ENCODE peak calls at places on chromosomes 7 and 10, in five cellular contexts. One of them, this sample, is unnamed.

GRCh38 chr7:53422291-53422690 is 386.9 kb downstream of the POM121L12 start:
- DNase-seq in mesenchymal stem cell: no peak
- DNase-seq in H9: no peak
- DNase-seq in neuronal stem cell: no peak
- DNase-seq in trophoblast cell: no peak
- DNase-seq in this sample: no peak

GRCh38 chr7:4706384-4707032 is 24.4 kb downstream of the FOXK1 start:
- DNase-seq in mesenchymal stem cell: peak
- DNase-seq in H9: peak
- DNase-seq in neuronal stem cell: no peak
- DNase-seq in trophoblast cell: peak
- DNase-seq in this sample: peak

GRCh38 chr10:32459072-32459703 is 13.2 kb downstream of the CCDC7 start:
- DNase-seq in mesenchymal stem cell: no peak
- DNase-seq in H9: no peak
- DNase-seq in neuronal stem cell: no peak
- DNase-seq in trophoblast cell: no peak
- DNase-seq in this sample: no peak

GRCh38 chr7:85130702-85131101 is 56.2 kb downstream of the SEMA3D start:
- DNase-seq in mesenchymal stem cell: no peak
- DNase-seq in H9: no peak
- DNase-seq in neuronal stem cell: no peak
- DNase-seq in trophoblast cell: no peak
- DNase-seq in this sample: no peak

GRCh38 chr7:25945608-25946007 is 206.4 kb upstream of the NFE2L3 start:
- DNase-seq in mesenchymal stem cell: no peak
- DNase-seq in H9: no peak
- DNase-seq in neuronal stem cell: no peak
- DNase-seq in trophoblast cell: no peak
- DNase-seq in this sample: no peak

GRCh38 chr10:98378722-98379121 is 36.3 kb downstream of the PYROXD2 start:
- DNase-seq in mesenchymal stem cell: peak
- DNase-seq in H9: no peak
- DNase-seq in neuronal stem cell: no peak
- DNase-seq in trophoblast cell: no peak
- DNase-seq in this sample: no peak

GRCh38 chr7:59986-60675 is 132.2 kb upstream of the FAM20C start:
- DNase-seq in mesenchymal stem cell: no peak
- DNase-seq in H9: no peak
- DNase-seq in neuronal stem cell: no peak
- DNase-seq in trophoblast cell: no peak
- DNase-seq in this sample: no peak

GRCh38 chr7:738241-738640 is 11.2 kb upstream of the PRKAR1B start:
- DNase-seq in mesenchymal stem cell: no peak
- DNase-seq in H9: no peak
- DNase-seq in neuronal stem cell: no peak
- DNase-seq in trophoblast cell: no peak
- DNase-seq in this sample: no peak

GRCh38 chr7:136064627-136065237 is 87.6 kb upstream of the MTPN start:
- DNase-seq in mesenchymal stem cell: peak
- DNase-seq in H9: no peak
- DNase-seq in neuronal stem cell: no peak
- DNase-seq in trophoblast cell: no peak
- DNase-seq in this sample: no peak

GRCh38 chr7:93171606-93172226 is 23.5 kb upstream of the SAMD9L start:
- DNase-seq in mesenchymal stem cell: no peak
- DNase-seq in H9: no peak
- DNase-seq in neuronal stem cell: no peak
- DNase-seq in trophoblast cell: no peak
- DNase-seq in this sample: no peak

GRCh38 chr7:133931053-133931452 is 196.1 kb upstream of the LRGUK start:
- DNase-seq in mesenchymal stem cell: no peak
- DNase-seq in H9: no peak
- DNase-seq in neuronal stem cell: no peak
- DNase-seq in trophoblast cell: no peak
- DNase-seq in this sample: no peak

GRCh38 chr7:74092321-74092963 is 8.8 kb downstream of the LIMK1 start:
- DNase-seq in mesenchymal stem cell: no peak
- DNase-seq in H9: peak
- DNase-seq in neuronal stem cell: no peak
- DNase-seq in trophoblast cell: peak
- DNase-seq in this sample: peak

GRCh38 chr7:45910855-45911254 is 10.2 kb downstream of the IGFBP3 start:
- DNase-seq in mesenchymal stem cell: no peak
- DNase-seq in H9: no peak
- DNase-seq in neuronal stem cell: no peak
- DNase-seq in trophoblast cell: no peak
- DNase-seq in this sample: no peak

GRCh38 chr7:151485006-151485732 is 34.5 kb downstream of the RHEB start:
- DNase-seq in mesenchymal stem cell: peak
- DNase-seq in H9: no peak
- DNase-seq in neuronal stem cell: no peak
- DNase-seq in trophoblast cell: no peak
- DNase-seq in this sample: no peak

GRCh38 chr7:3000566-3000965 is 43.1 kb downstream of the CARD11 start:
- DNase-seq in mesenchymal stem cell: no peak
- DNase-seq in H9: no peak
- DNase-seq in neuronal stem cell: no peak
- DNase-seq in trophoblast cell: no peak
- DNase-seq in this sample: no peak

GRCh38 chr7:1151156-1151555 is 8.8 kb downstream of the ZFAND2A start:
- DNase-seq in mesenchymal stem cell: no peak
- DNase-seq in H9: no peak
- DNase-seq in neuronal stem cell: no peak
- DNase-seq in trophoblast cell: no peak
- DNase-seq in this sample: no peak

GRCh38 chr10:35928760-35929159 is 286.7 kb upstream of the FZD8 start:
- DNase-seq in mesenchymal stem cell: no peak
- DNase-seq in H9: no peak
- DNase-seq in neuronal stem cell: no peak
- DNase-seq in trophoblast cell: no peak
- DNase-seq in this sample: no peak

GRCh38 chr10:35933491-35933890 is 291.4 kb upstream of the FZD8 start:
- DNase-seq in mesenchymal stem cell: no peak
- DNase-seq in H9: no peak
- DNase-seq in neuronal stem cell: no peak
- DNase-seq in trophoblast cell: no peak
- DNase-seq in this sample: no peak

GRCh38 chr10:35924726-35925125 is 282.6 kb upstream of the FZD8 start:
- DNase-seq in mesenchymal stem cell: no peak
- DNase-seq in H9: no peak
- DNase-seq in neuronal stem cell: no peak
- DNase-seq in trophoblast cell: no peak
- DNase-seq in this sample: peak

GRCh38 chr10:35925511-35925910 is 283.4 kb upstream of the FZD8 start:
- DNase-seq in mesenchymal stem cell: peak
- DNase-seq in H9: no peak
- DNase-seq in neuronal stem cell: no peak
- DNase-seq in trophoblast cell: peak
- DNase-seq in this sample: peak

DNA sequence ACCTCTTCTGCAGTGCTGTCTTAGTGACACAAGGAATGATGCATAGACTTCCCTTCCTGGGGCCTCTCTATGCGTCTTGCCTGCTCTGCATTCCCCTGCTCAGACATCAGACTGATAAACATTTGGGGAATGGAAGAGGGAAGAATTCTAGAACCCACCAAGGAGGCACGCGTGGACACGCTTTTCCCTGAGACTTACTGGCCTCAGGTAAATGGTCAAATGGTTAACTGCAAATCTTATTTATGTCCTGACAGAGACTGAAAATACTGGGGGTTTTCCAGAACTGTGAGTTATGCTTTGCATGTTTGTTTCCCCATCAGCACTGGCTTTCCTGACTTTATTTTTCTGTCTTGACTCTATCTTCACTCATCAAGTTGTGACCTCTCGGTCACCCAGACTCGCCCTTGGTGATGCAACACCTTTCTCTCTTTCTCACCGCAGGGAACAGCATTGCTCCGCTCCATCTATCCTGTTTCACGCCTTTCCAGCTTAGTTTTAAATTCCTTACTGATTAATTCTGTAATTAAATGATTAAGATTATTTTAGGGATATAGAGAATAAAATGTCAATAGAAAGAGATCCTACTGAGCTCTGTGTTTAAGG is 286.0 kb upstream of the FZD8 start:
- DNase-seq in mesenchymal stem cell: peak
- DNase-seq in H9: no peak
- DNase-seq in neuronal stem cell: no peak
- DNase-seq in trophoblast cell: peak
- DNase-seq in this sample: peak
- H4K8ac ChIP-seq in mesenchymal stem cell: no peak
- H4K8ac ChIP-seq in H9: no peak
- H4K8ac ChIP-seq in neuronal stem cell: no peak
- H4K8ac ChIP-seq in trophoblast cell: no peak
- H4K8ac ChIP-seq in this sample: no peak

GRCh38 chr7:100856871-100857282 is 4.4 kb downstream of the SLC12A9 start:
- DNase-seq in mesenchymal stem cell: no peak
- DNase-seq in H9: no peak
- DNase-seq in neuronal stem cell: no peak
- DNase-seq in trophoblast cell: peak
- DNase-seq in this sample: peak

GRCh38 chr7:100859856-100860255 is 7.3 kb upstream of the TRIP6 start:
- DNase-seq in mesenchymal stem cell: no peak
- DNase-seq in H9: no peak
- DNase-seq in neuronal stem cell: no peak
- DNase-seq in trophoblast cell: peak
- DNase-seq in this sample: peak

GRCh38 chr7:100852048-100852872 is at the start of gene SLC12A9:
- DNase-seq in mesenchymal stem cell: peak
- DNase-seq in H9: peak
- DNase-seq in neuronal stem cell: peak
- DNase-seq in trophoblast cell: peak
- DNase-seq in this sample: peak

GRCh38 chr7:100855515-100855914 is 3.0 kb downstream of the SLC12A9 start:
- DNase-seq in mesenchymal stem cell: no peak
- DNase-seq in H9: no peak
- DNase-seq in neuronal stem cell: no peak
- DNase-seq in trophoblast cell: no peak
- DNase-seq in this sample: no peak

DNA sequence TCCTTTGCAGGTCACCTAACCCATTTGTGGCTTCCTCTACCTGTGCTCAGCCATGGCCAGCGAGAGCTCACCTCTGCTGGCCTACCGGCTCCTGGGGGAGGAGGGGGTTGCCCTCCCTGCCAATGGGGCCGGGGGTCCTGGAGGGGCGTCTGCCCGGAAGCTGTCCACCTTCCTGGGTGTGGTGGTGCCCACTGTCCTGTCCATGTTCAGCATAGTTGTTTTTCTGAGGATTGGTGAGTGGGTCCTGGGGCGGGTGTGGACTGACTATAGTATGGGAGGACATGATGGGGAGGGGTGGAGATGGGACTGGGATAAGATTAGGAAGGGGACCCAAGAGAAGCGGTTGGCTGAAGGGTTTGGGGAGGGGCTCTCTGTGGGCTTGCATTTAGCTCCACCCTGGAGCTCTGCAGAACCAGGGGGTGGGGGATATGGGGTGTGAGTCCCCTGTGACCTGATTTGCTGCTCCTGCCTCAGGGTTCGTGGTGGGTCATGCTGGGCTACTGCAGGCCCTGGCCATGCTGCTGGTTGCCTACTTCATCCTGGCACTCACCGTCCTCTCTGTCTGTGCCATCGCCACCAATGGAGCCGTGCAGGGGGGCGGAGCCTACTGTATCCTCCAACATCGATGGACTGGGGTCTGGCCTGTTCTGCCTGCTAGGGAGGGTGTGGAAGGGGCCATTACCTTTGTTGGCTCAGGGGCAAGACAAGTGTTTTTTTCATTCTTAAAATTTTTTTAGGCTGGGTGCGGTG is 1.8 kb downstream of the SLC12A9 start:
- DNase-seq in mesenchymal stem cell: no peak
- DNase-seq in H9: no peak
- DNase-seq in neuronal stem cell: no peak
- DNase-seq in trophoblast cell: peak
- DNase-seq in this sample: no peak
- H2BK120ac ChIP-seq in mesenchymal stem cell: no peak
- H2BK120ac ChIP-seq in H9: no peak
- H2BK120ac ChIP-seq in neuronal stem cell: no peak
- H2BK120ac ChIP-seq in trophoblast cell: no peak
- H2BK120ac ChIP-seq in this sample: no peak

DNA sequence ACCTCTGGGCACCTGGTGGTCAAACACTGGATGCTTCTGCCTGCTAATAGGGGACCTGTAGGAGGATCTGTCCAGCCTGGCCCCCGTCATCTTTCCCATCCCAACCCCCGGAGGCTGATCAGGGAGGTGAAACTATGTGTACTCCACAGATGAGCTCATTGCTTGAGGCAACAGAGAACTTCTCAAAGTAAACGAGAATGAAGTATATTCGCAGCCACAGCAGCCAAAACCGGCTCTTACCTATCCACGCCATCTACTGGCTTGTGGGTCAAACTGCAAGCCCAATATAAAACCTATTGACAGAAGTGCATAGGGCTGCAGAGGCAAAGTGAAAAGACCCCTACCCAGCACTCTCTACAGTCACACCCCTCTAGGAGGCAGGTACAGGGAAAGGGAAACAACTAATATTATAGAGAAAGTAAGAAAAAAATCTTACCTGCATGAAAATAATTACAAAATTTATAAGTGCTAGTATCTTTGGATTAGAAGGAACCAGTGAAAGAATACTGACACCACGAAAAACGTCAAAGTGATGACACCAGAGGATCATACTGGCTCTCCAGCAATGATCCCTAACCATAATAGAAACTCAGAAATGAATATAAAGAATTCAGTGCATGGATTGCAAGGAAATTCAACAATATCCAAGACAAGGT is 973.5 kb downstream of the ANKRD7 start:
- DNase-seq in mesenchymal stem cell: peak
- DNase-seq in H9: peak
- DNase-seq in neuronal stem cell: peak
- DNase-seq in trophoblast cell: peak
- DNase-seq in this sample: peak
- H4K8ac ChIP-seq in mesenchymal stem cell: no peak
- H4K8ac ChIP-seq in H9: no peak
- H4K8ac ChIP-seq in neuronal stem cell: no peak
- H4K8ac ChIP-seq in trophoblast cell: no peak
- H4K8ac ChIP-seq in this sample: no peak

DNA sequence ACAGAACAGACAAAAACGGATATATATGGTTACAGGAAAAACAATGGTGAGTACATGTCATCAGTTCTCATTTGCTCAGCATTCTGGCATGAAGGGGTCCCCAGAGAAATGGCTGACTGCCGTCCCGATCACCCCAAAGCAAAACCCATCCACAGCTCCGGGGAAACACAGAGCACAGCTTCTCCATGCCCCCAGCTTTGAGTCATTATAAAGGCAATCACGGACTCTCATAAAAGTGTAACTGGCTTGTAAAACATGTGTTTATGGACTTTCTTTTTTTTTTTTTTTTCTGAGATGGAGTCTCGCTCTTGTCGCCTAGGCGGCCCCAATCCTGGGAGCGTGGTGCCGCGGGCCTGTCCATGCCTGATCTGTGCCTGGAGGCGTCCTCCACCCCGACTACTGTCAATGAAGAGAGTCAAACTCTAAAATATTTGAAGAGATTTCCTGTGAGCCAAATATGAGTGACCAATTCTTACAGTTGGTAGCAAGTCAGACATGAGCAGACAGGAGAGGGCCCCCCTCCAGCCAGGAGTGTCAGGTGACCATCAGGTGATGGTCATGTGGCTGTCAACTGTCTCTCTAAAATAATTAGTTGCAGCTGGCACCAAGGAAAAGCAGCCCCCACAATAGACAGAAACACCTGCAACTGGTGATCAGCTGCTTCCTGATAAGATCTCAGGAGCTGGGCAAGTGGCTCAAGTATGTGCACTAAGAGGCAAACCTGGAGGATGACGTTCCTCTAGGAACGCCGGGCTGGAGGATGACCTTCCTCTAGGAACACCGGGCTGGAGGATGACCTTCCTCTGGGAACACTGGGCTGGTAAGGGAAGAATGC is 21.7 kb upstream of the NOM1 start:
- DNase-seq in mesenchymal stem cell: no peak
- DNase-seq in H9: no peak
- DNase-seq in neuronal stem cell: no peak
- DNase-seq in trophoblast cell: no peak
- DNase-seq in this sample: no peak
- H2BK120ac ChIP-seq in mesenchymal stem cell: no peak
- H2BK120ac ChIP-seq in H9: no peak
- H2BK120ac ChIP-seq in neuronal stem cell: no peak
- H2BK120ac ChIP-seq in trophoblast cell: no peak
- H2BK120ac ChIP-seq in this sample: no peak